ENCODE peak calls at places on chromosomes 11 and 22, in ten cellular contexts. One of them, this sample, is unnamed.

GRCh38 chr11:121613724-121614123 is 161.0 kb upstream of the SORL1-AS1 start:
- DNase-seq in skeletal muscle cell: peak
- DNase-seq in stimulated activated naive B cell treated with anti-CD40 and anti-IgM and Interleukin-4, amounts not matched to agents 10 μg/mL and 1 μg/mL and 100 μg/mL, for 72 hours: no peak
- DNase-seq in activated CD4-positive, alpha-beta T cell treated with anti-CD3 and anti-CD28 coated beads, Interleukin-2, amount 50 U/mL, for 1 hour: no peak
- DNase-seq in Ammon's horn: peak
- DNase-seq in HFF-Myc: no peak
- DNase-seq in stimulated activated CD4-positive, alpha-beta T cell treated with anti-CD3 and anti-CD28 coated beads, Interleukin-15, amount 100 ng/mL, for 48 hours: no peak
- DNase-seq in heart right ventricle: no peak
- DNase-seq in endothelial cell: no peak
- DNase-seq in AG09309: no peak
- DNase-seq in this sample: no peak

GRCh38 chr11:134361241-134361640 is 29.5 kb downstream of the GLB1L2 start:
- DNase-seq in heart right ventricle: no peak
- DNase-seq in skeletal muscle cell: no peak
- DNase-seq in endothelial cell: peak
- DNase-seq in stimulated activated CD4-positive, alpha-beta T cell treated with anti-CD3 and anti-CD28 coated beads, Interleukin-15, amount 100 ng/mL, for 48 hours: no peak
- DNase-seq in AG09309: no peak
- DNase-seq in stimulated activated naive B cell treated with anti-CD40 and anti-IgM and Interleukin-4, amounts not matched to agents 10 μg/mL and 1 μg/mL and 100 μg/mL, for 72 hours: no peak
- DNase-seq in Ammon's horn: no peak
- DNase-seq in HFF-Myc: no peak
- DNase-seq in activated CD4-positive, alpha-beta T cell treated with anti-CD3 and anti-CD28 coated beads, Interleukin-2, amount 50 U/mL, for 1 hour: no peak
- DNase-seq in this sample: no peak

GRCh38 chr11:73308963-73309960 is 1.2 kb downstream of the ARHGEF17 start:
- DNase-seq in stimulated activated naive B cell treated with anti-CD40 and anti-IgM and Interleukin-4, amounts not matched to agents 10 μg/mL and 1 μg/mL and 100 μg/mL, for 72 hours: no peak
- DNase-seq in skeletal muscle cell: peak
- DNase-seq in HFF-Myc: peak
- DNase-seq in stimulated activated CD4-positive, alpha-beta T cell treated with anti-CD3 and anti-CD28 coated beads, Interleukin-15, amount 100 ng/mL, for 48 hours: no peak
- DNase-seq in endothelial cell: peak
- DNase-seq in AG09309: peak
- DNase-seq in activated CD4-positive, alpha-beta T cell treated with anti-CD3 and anti-CD28 coated beads, Interleukin-2, amount 50 U/mL, for 1 hour: no peak
- DNase-seq in Ammon's horn: no peak
- DNase-seq in heart right ventricle: peak
- DNase-seq in this sample: peak

GRCh38 chr22:37526376-37526775 is 7.2 kb upstream of the CARD10 start:
- DNase-seq in AG09309: no peak
- DNase-seq in stimulated activated CD4-positive, alpha-beta T cell treated with anti-CD3 and anti-CD28 coated beads, Interleukin-15, amount 100 ng/mL, for 48 hours: no peak
- DNase-seq in endothelial cell: no peak
- DNase-seq in stimulated activated naive B cell treated with anti-CD40 and anti-IgM and Interleukin-4, amounts not matched to agents 10 μg/mL and 1 μg/mL and 100 μg/mL, for 72 hours: no peak
- DNase-seq in HFF-Myc: no peak
- DNase-seq in heart right ventricle: no peak
- DNase-seq in Ammon's horn: no peak
- DNase-seq in activated CD4-positive, alpha-beta T cell treated with anti-CD3 and anti-CD28 coated beads, Interleukin-2, amount 50 U/mL, for 1 hour: no peak
- DNase-seq in skeletal muscle cell: peak
- DNase-seq in this sample: no peak

GRCh38 chr11:121466063-121466794 is 13.5 kb upstream of the SORL1-AS1 start:
- DNase-seq in endothelial cell: peak
- DNase-seq in HFF-Myc: peak
- DNase-seq in activated CD4-positive, alpha-beta T cell treated with anti-CD3 and anti-CD28 coated beads, Interleukin-2, amount 50 U/mL, for 1 hour: peak
- DNase-seq in stimulated activated naive B cell treated with anti-CD40 and anti-IgM and Interleukin-4, amounts not matched to agents 10 μg/mL and 1 μg/mL and 100 μg/mL, for 72 hours: no peak
- DNase-seq in Ammon's horn: peak
- DNase-seq in heart right ventricle: peak
- DNase-seq in skeletal muscle cell: peak
- DNase-seq in AG09309: peak
- DNase-seq in stimulated activated CD4-positive, alpha-beta T cell treated with anti-CD3 and anti-CD28 coated beads, Interleukin-15, amount 100 ng/mL, for 48 hours: no peak
- DNase-seq in this sample: peak

GRCh38 chr11:60703374-60703773 is 4.0 kb downstream of the MS4A8 start:
- DNase-seq in activated CD4-positive, alpha-beta T cell treated with anti-CD3 and anti-CD28 coated beads, Interleukin-2, amount 50 U/mL, for 1 hour: no peak
- DNase-seq in HFF-Myc: no peak
- DNase-seq in Ammon's horn: no peak
- DNase-seq in stimulated activated CD4-positive, alpha-beta T cell treated with anti-CD3 and anti-CD28 coated beads, Interleukin-15, amount 100 ng/mL, for 48 hours: no peak
- DNase-seq in AG09309: no peak
- DNase-seq in stimulated activated naive B cell treated with anti-CD40 and anti-IgM and Interleukin-4, amounts not matched to agents 10 μg/mL and 1 μg/mL and 100 μg/mL, for 72 hours: no peak
- DNase-seq in heart right ventricle: no peak
- DNase-seq in endothelial cell: no peak
- DNase-seq in skeletal muscle cell: no peak
- DNase-seq in this sample: no peak

GRCh38 chr22:22397292-22397870 is 111.2 kb downstream of the ZNF280B start:
- DNase-seq in skeletal muscle cell: no peak
- DNase-seq in stimulated activated CD4-positive, alpha-beta T cell treated with anti-CD3 and anti-CD28 coated beads, Interleukin-15, amount 100 ng/mL, for 48 hours: no peak
- DNase-seq in stimulated activated naive B cell treated with anti-CD40 and anti-IgM and Interleukin-4, amounts not matched to agents 10 μg/mL and 1 μg/mL and 100 μg/mL, for 72 hours: no peak
- DNase-seq in heart right ventricle: peak
- DNase-seq in Ammon's horn: peak
- DNase-seq in endothelial cell: peak
- DNase-seq in HFF-Myc: no peak
- DNase-seq in AG09309: no peak
- DNase-seq in activated CD4-positive, alpha-beta T cell treated with anti-CD3 and anti-CD28 coated beads, Interleukin-2, amount 50 U/mL, for 1 hour: no peak
- DNase-seq in this sample: peak

GRCh38 chr11:62770778-62771143 is 435 bp upstream of the TAF6L start:
- DNase-seq in heart right ventricle: no peak
- DNase-seq in skeletal muscle cell: no peak
- DNase-seq in stimulated activated naive B cell treated with anti-CD40 and anti-IgM and Interleukin-4, amounts not matched to agents 10 μg/mL and 1 μg/mL and 100 μg/mL, for 72 hours: no peak
- DNase-seq in stimulated activated CD4-positive, alpha-beta T cell treated with anti-CD3 and anti-CD28 coated beads, Interleukin-15, amount 100 ng/mL, for 48 hours: no peak
- DNase-seq in activated CD4-positive, alpha-beta T cell treated with anti-CD3 and anti-CD28 coated beads, Interleukin-2, amount 50 U/mL, for 1 hour: no peak
- DNase-seq in endothelial cell: peak
- DNase-seq in HFF-Myc: no peak
- DNase-seq in AG09309: no peak
- DNase-seq in Ammon's horn: peak
- DNase-seq in this sample: no peak

GRCh38 chr22:43446881-43447280 is 35.1 kb downstream of the MPPED1 start:
- DNase-seq in endothelial cell: no peak
- DNase-seq in activated CD4-positive, alpha-beta T cell treated with anti-CD3 and anti-CD28 coated beads, Interleukin-2, amount 50 U/mL, for 1 hour: no peak
- DNase-seq in HFF-Myc: no peak
- DNase-seq in skeletal muscle cell: no peak
- DNase-seq in heart right ventricle: no peak
- DNase-seq in AG09309: no peak
- DNase-seq in stimulated activated naive B cell treated with anti-CD40 and anti-IgM and Interleukin-4, amounts not matched to agents 10 μg/mL and 1 μg/mL and 100 μg/mL, for 72 hours: no peak
- DNase-seq in stimulated activated CD4-positive, alpha-beta T cell treated with anti-CD3 and anti-CD28 coated beads, Interleukin-15, amount 100 ng/mL, for 48 hours: no peak
- DNase-seq in Ammon's horn: no peak
- DNase-seq in this sample: no peak

GRCh38 chr22:31619611-31620300 is 42.3 kb downstream of the PISD start:
- DNase-seq in Ammon's horn: no peak
- DNase-seq in stimulated activated CD4-positive, alpha-beta T cell treated with anti-CD3 and anti-CD28 coated beads, Interleukin-15, amount 100 ng/mL, for 48 hours: no peak
- DNase-seq in stimulated activated naive B cell treated with anti-CD40 and anti-IgM and Interleukin-4, amounts not matched to agents 10 μg/mL and 1 μg/mL and 100 μg/mL, for 72 hours: no peak
- DNase-seq in heart right ventricle: no peak
- DNase-seq in HFF-Myc: no peak
- DNase-seq in activated CD4-positive, alpha-beta T cell treated with anti-CD3 and anti-CD28 coated beads, Interleukin-2, amount 50 U/mL, for 1 hour: no peak
- DNase-seq in AG09309: no peak
- DNase-seq in skeletal muscle cell: no peak
- DNase-seq in endothelial cell: no peak
- DNase-seq in this sample: no peak

GRCh38 chr11:96219981-96220623 is 122.9 kb downstream of the MAML2 start:
- DNase-seq in heart right ventricle: peak
- DNase-seq in endothelial cell: no peak
- DNase-seq in stimulated activated CD4-positive, alpha-beta T cell treated with anti-CD3 and anti-CD28 coated beads, Interleukin-15, amount 100 ng/mL, for 48 hours: no peak
- DNase-seq in activated CD4-positive, alpha-beta T cell treated with anti-CD3 and anti-CD28 coated beads, Interleukin-2, amount 50 U/mL, for 1 hour: no peak
- DNase-seq in HFF-Myc: no peak
- DNase-seq in Ammon's horn: no peak
- DNase-seq in AG09309: no peak
- DNase-seq in skeletal muscle cell: no peak
- DNase-seq in stimulated activated naive B cell treated with anti-CD40 and anti-IgM and Interleukin-4, amounts not matched to agents 10 μg/mL and 1 μg/mL and 100 μg/mL, for 72 hours: no peak
- DNase-seq in this sample: peak

GRCh38 chr22:34592341-34592740 is 473.6 kb upstream of the ISX start:
- DNase-seq in stimulated activated naive B cell treated with anti-CD40 and anti-IgM and Interleukin-4, amounts not matched to agents 10 μg/mL and 1 μg/mL and 100 μg/mL, for 72 hours: no peak
- DNase-seq in AG09309: no peak
- DNase-seq in endothelial cell: no peak
- DNase-seq in heart right ventricle: no peak
- DNase-seq in skeletal muscle cell: no peak
- DNase-seq in HFF-Myc: no peak
- DNase-seq in stimulated activated CD4-positive, alpha-beta T cell treated with anti-CD3 and anti-CD28 coated beads, Interleukin-15, amount 100 ng/mL, for 48 hours: no peak
- DNase-seq in activated CD4-positive, alpha-beta T cell treated with anti-CD3 and anti-CD28 coated beads, Interleukin-2, amount 50 U/mL, for 1 hour: no peak
- DNase-seq in Ammon's horn: peak
- DNase-seq in this sample: no peak

GRCh38 chr11:105738972-105739574 is 129.2 kb downstream of the GRIA4 start:
- DNase-seq in HFF-Myc: no peak
- DNase-seq in AG09309: no peak
- DNase-seq in stimulated activated naive B cell treated with anti-CD40 and anti-IgM and Interleukin-4, amounts not matched to agents 10 μg/mL and 1 μg/mL and 100 μg/mL, for 72 hours: no peak
- DNase-seq in skeletal muscle cell: no peak
- DNase-seq in endothelial cell: no peak
- DNase-seq in stimulated activated CD4-positive, alpha-beta T cell treated with anti-CD3 and anti-CD28 coated beads, Interleukin-15, amount 100 ng/mL, for 48 hours: no peak
- DNase-seq in Ammon's horn: peak
- DNase-seq in activated CD4-positive, alpha-beta T cell treated with anti-CD3 and anti-CD28 coated beads, Interleukin-2, amount 50 U/mL, for 1 hour: no peak
- DNase-seq in heart right ventricle: no peak
- DNase-seq in this sample: no peak

GRCh38 chr11:105399505-105399904 is 210.4 kb upstream of the GRIA4 start:
- DNase-seq in activated CD4-positive, alpha-beta T cell treated with anti-CD3 and anti-CD28 coated beads, Interleukin-2, amount 50 U/mL, for 1 hour: no peak
- DNase-seq in skeletal muscle cell: no peak
- DNase-seq in stimulated activated naive B cell treated with anti-CD40 and anti-IgM and Interleukin-4, amounts not matched to agents 10 μg/mL and 1 μg/mL and 100 μg/mL, for 72 hours: no peak
- DNase-seq in endothelial cell: no peak
- DNase-seq in stimulated activated CD4-positive, alpha-beta T cell treated with anti-CD3 and anti-CD28 coated beads, Interleukin-15, amount 100 ng/mL, for 48 hours: no peak
- DNase-seq in heart right ventricle: no peak
- DNase-seq in Ammon's horn: no peak
- DNase-seq in AG09309: no peak
- DNase-seq in HFF-Myc: no peak
- DNase-seq in this sample: no peak

GRCh38 chr11:13668957-13669521 is 571 bp downstream of the FAR1 start:
- DNase-seq in AG09309: no peak
- DNase-seq in heart right ventricle: peak
- DNase-seq in HFF-Myc: no peak
- DNase-seq in Ammon's horn: peak
- DNase-seq in stimulated activated naive B cell treated with anti-CD40 and anti-IgM and Interleukin-4, amounts not matched to agents 10 μg/mL and 1 μg/mL and 100 μg/mL, for 72 hours: peak
- DNase-seq in stimulated activated CD4-positive, alpha-beta T cell treated with anti-CD3 and anti-CD28 coated beads, Interleukin-15, amount 100 ng/mL, for 48 hours: peak
- DNase-seq in endothelial cell: peak
- DNase-seq in skeletal muscle cell: no peak
- DNase-seq in activated CD4-positive, alpha-beta T cell treated with anti-CD3 and anti-CD28 coated beads, Interleukin-2, amount 50 U/mL, for 1 hour: peak
- DNase-seq in this sample: peak

GRCh38 chr22:43891360-43892182 is at the start of gene PNPLA5:
- DNase-seq in AG09309: no peak
- DNase-seq in skeletal muscle cell: no peak
- DNase-seq in heart right ventricle: no peak
- DNase-seq in Ammon's horn: no peak
- DNase-seq in HFF-Myc: no peak
- DNase-seq in stimulated activated naive B cell treated with anti-CD40 and anti-IgM and Interleukin-4, amounts not matched to agents 10 μg/mL and 1 μg/mL and 100 μg/mL, for 72 hours: no peak
- DNase-seq in endothelial cell: no peak
- DNase-seq in activated CD4-positive, alpha-beta T cell treated with anti-CD3 and anti-CD28 coated beads, Interleukin-2, amount 50 U/mL, for 1 hour: no peak
- DNase-seq in stimulated activated CD4-positive, alpha-beta T cell treated with anti-CD3 and anti-CD28 coated beads, Interleukin-15, amount 100 ng/mL, for 48 hours: no peak
- DNase-seq in this sample: no peak

GRCh38 chr11:77069336-77069968 is 2.7 kb downstream of the CAPN5 start:
- DNase-seq in activated CD4-positive, alpha-beta T cell treated with anti-CD3 and anti-CD28 coated beads, Interleukin-2, amount 50 U/mL, for 1 hour: no peak
- DNase-seq in stimulated activated CD4-positive, alpha-beta T cell treated with anti-CD3 and anti-CD28 coated beads, Interleukin-15, amount 100 ng/mL, for 48 hours: no peak
- DNase-seq in skeletal muscle cell: no peak
- DNase-seq in Ammon's horn: no peak
- DNase-seq in stimulated activated naive B cell treated with anti-CD40 and anti-IgM and Interleukin-4, amounts not matched to agents 10 μg/mL and 1 μg/mL and 100 μg/mL, for 72 hours: no peak
- DNase-seq in HFF-Myc: no peak
- DNase-seq in heart right ventricle: no peak
- DNase-seq in AG09309: no peak
- DNase-seq in endothelial cell: no peak
- DNase-seq in this sample: no peak

GRCh38 chr11:86138958-86139357 is 70.1 kb upstream of the PICALM start:
- DNase-seq in HFF-Myc: no peak
- DNase-seq in AG09309: no peak
- DNase-seq in stimulated activated naive B cell treated with anti-CD40 and anti-IgM and Interleukin-4, amounts not matched to agents 10 μg/mL and 1 μg/mL and 100 μg/mL, for 72 hours: no peak
- DNase-seq in endothelial cell: no peak
- DNase-seq in heart right ventricle: no peak
- DNase-seq in activated CD4-positive, alpha-beta T cell treated with anti-CD3 and anti-CD28 coated beads, Interleukin-2, amount 50 U/mL, for 1 hour: no peak
- DNase-seq in stimulated activated CD4-positive, alpha-beta T cell treated with anti-CD3 and anti-CD28 coated beads, Interleukin-15, amount 100 ng/mL, for 48 hours: no peak
- DNase-seq in skeletal muscle cell: no peak
- DNase-seq in Ammon's horn: peak
- DNase-seq in this sample: no peak

GRCh38 chr22:48439560-48440135 is 1388.0 kb downstream of the BRD1 start:
- DNase-seq in activated CD4-positive, alpha-beta T cell treated with anti-CD3 and anti-CD28 coated beads, Interleukin-2, amount 50 U/mL, for 1 hour: no peak
- DNase-seq in heart right ventricle: no peak
- DNase-seq in HFF-Myc: no peak
- DNase-seq in Ammon's horn: no peak
- DNase-seq in skeletal muscle cell: no peak
- DNase-seq in endothelial cell: no peak
- DNase-seq in AG09309: no peak
- DNase-seq in stimulated activated CD4-positive, alpha-beta T cell treated with anti-CD3 and anti-CD28 coated beads, Interleukin-15, amount 100 ng/mL, for 48 hours: no peak
- DNase-seq in stimulated activated naive B cell treated with anti-CD40 and anti-IgM and Interleukin-4, amounts not matched to agents 10 μg/mL and 1 μg/mL and 100 μg/mL, for 72 hours: no peak
- DNase-seq in this sample: no peak

GRCh38 chr11:60764879-60765278 is 8.2 kb downstream of the MS4A15 start:
- DNase-seq in skeletal muscle cell: no peak
- DNase-seq in AG09309: no peak
- DNase-seq in activated CD4-positive, alpha-beta T cell treated with anti-CD3 and anti-CD28 coated beads, Interleukin-2, amount 50 U/mL, for 1 hour: no peak
- DNase-seq in stimulated activated CD4-positive, alpha-beta T cell treated with anti-CD3 and anti-CD28 coated beads, Interleukin-15, amount 100 ng/mL, for 48 hours: no peak
- DNase-seq in heart right ventricle: no peak
- DNase-seq in HFF-Myc: no peak
- DNase-seq in endothelial cell: no peak
- DNase-seq in stimulated activated naive B cell treated with anti-CD40 and anti-IgM and Interleukin-4, amounts not matched to agents 10 μg/mL and 1 μg/mL and 100 μg/mL, for 72 hours: no peak
- DNase-seq in Ammon's horn: no peak
- DNase-seq in this sample: no peak

GRCh38 chr11:33685061-33685460 is 15.6 kb downstream of the C11orf91 start:
- DNase-seq in stimulated activated naive B cell treated with anti-CD40 and anti-IgM and Interleukin-4, amounts not matched to agents 10 μg/mL and 1 μg/mL and 100 μg/mL, for 72 hours: no peak
- DNase-seq in HFF-Myc: no peak
- DNase-seq in AG09309: no peak
- DNase-seq in stimulated activated CD4-positive, alpha-beta T cell treated with anti-CD3 and anti-CD28 coated beads, Interleukin-15, amount 100 ng/mL, for 48 hours: no peak
- DNase-seq in skeletal muscle cell: no peak
- DNase-seq in endothelial cell: no peak
- DNase-seq in Ammon's horn: no peak
- DNase-seq in activated CD4-positive, alpha-beta T cell treated with anti-CD3 and anti-CD28 coated beads, Interleukin-2, amount 50 U/mL, for 1 hour: no peak
- DNase-seq in heart right ventricle: no peak
- DNase-seq in this sample: no peak

GRCh38 chr11:123742334-123742733 is 874 bp upstream of the ZNF202 start:
- DNase-seq in stimulated activated CD4-positive, alpha-beta T cell treated with anti-CD3 and anti-CD28 coated beads, Interleukin-15, amount 100 ng/mL, for 48 hours: no peak
- DNase-seq in Ammon's horn: peak
- DNase-seq in HFF-Myc: no peak
- DNase-seq in endothelial cell: peak
- DNase-seq in skeletal muscle cell: no peak
- DNase-seq in stimulated activated naive B cell treated with anti-CD40 and anti-IgM and Interleukin-4, amounts not matched to agents 10 μg/mL and 1 μg/mL and 100 μg/mL, for 72 hours: no peak
- DNase-seq in activated CD4-positive, alpha-beta T cell treated with anti-CD3 and anti-CD28 coated beads, Interleukin-2, amount 50 U/mL, for 1 hour: no peak
- DNase-seq in heart right ventricle: no peak
- DNase-seq in AG09309: no peak
- DNase-seq in this sample: no peak

GRCh38 chr11:127492025-127492424 is 491.5 kb upstream of the KIRREL3 start:
- DNase-seq in Ammon's horn: no peak
- DNase-seq in stimulated activated CD4-positive, alpha-beta T cell treated with anti-CD3 and anti-CD28 coated beads, Interleukin-15, amount 100 ng/mL, for 48 hours: no peak
- DNase-seq in heart right ventricle: no peak
- DNase-seq in stimulated activated naive B cell treated with anti-CD40 and anti-IgM and Interleukin-4, amounts not matched to agents 10 μg/mL and 1 μg/mL and 100 μg/mL, for 72 hours: no peak
- DNase-seq in endothelial cell: no peak
- DNase-seq in skeletal muscle cell: no peak
- DNase-seq in activated CD4-positive, alpha-beta T cell treated with anti-CD3 and anti-CD28 coated beads, Interleukin-2, amount 50 U/mL, for 1 hour: no peak
- DNase-seq in AG09309: no peak
- DNase-seq in HFF-Myc: no peak
- DNase-seq in this sample: no peak

GRCh38 chr22:39087881-39088687 is 9.0 kb upstream of the APOBEC3H start:
- DNase-seq in stimulated activated CD4-positive, alpha-beta T cell treated with anti-CD3 and anti-CD28 coated beads, Interleukin-15, amount 100 ng/mL, for 48 hours: no peak
- DNase-seq in stimulated activated naive B cell treated with anti-CD40 and anti-IgM and Interleukin-4, amounts not matched to agents 10 μg/mL and 1 μg/mL and 100 μg/mL, for 72 hours: no peak
- DNase-seq in heart right ventricle: peak
- DNase-seq in skeletal muscle cell: no peak
- DNase-seq in Ammon's horn: no peak
- DNase-seq in AG09309: no peak
- DNase-seq in endothelial cell: peak
- DNase-seq in activated CD4-positive, alpha-beta T cell treated with anti-CD3 and anti-CD28 coated beads, Interleukin-2, amount 50 U/mL, for 1 hour: no peak
- DNase-seq in HFF-Myc: no peak
- DNase-seq in this sample: peak

GRCh38 chr22:34812631-34813030 is 253.3 kb upstream of the ISX start:
- DNase-seq in heart right ventricle: no peak
- DNase-seq in stimulated activated CD4-positive, alpha-beta T cell treated with anti-CD3 and anti-CD28 coated beads, Interleukin-15, amount 100 ng/mL, for 48 hours: no peak
- DNase-seq in HFF-Myc: no peak
- DNase-seq in Ammon's horn: no peak
- DNase-seq in activated CD4-positive, alpha-beta T cell treated with anti-CD3 and anti-CD28 coated beads, Interleukin-2, amount 50 U/mL, for 1 hour: no peak
- DNase-seq in endothelial cell: no peak
- DNase-seq in skeletal muscle cell: no peak
- DNase-seq in AG09309: no peak
- DNase-seq in stimulated activated naive B cell treated with anti-CD40 and anti-IgM and Interleukin-4, amounts not matched to agents 10 μg/mL and 1 μg/mL and 100 μg/mL, for 72 hours: no peak
- DNase-seq in this sample: no peak

GRCh38 chr11:48237727-48238126 is 7.2 kb upstream of the OR4X2 start:
- DNase-seq in Ammon's horn: no peak
- DNase-seq in skeletal muscle cell: no peak
- DNase-seq in HFF-Myc: no peak
- DNase-seq in heart right ventricle: no peak
- DNase-seq in stimulated activated naive B cell treated with anti-CD40 and anti-IgM and Interleukin-4, amounts not matched to agents 10 μg/mL and 1 μg/mL and 100 μg/mL, for 72 hours: no peak
- DNase-seq in stimulated activated CD4-positive, alpha-beta T cell treated with anti-CD3 and anti-CD28 coated beads, Interleukin-15, amount 100 ng/mL, for 48 hours: no peak
- DNase-seq in activated CD4-positive, alpha-beta T cell treated with anti-CD3 and anti-CD28 coated beads, Interleukin-2, amount 50 U/mL, for 1 hour: no peak
- DNase-seq in endothelial cell: no peak
- DNase-seq in AG09309: no peak
- DNase-seq in this sample: no peak

GRCh38 chr22:19863571-19863970 is 8.9 kb upstream of the GNB1L start:
- DNase-seq in stimulated activated CD4-positive, alpha-beta T cell treated with anti-CD3 and anti-CD28 coated beads, Interleukin-15, amount 100 ng/mL, for 48 hours: no peak
- DNase-seq in Ammon's horn: no peak
- DNase-seq in activated CD4-positive, alpha-beta T cell treated with anti-CD3 and anti-CD28 coated beads, Interleukin-2, amount 50 U/mL, for 1 hour: no peak
- DNase-seq in endothelial cell: no peak
- DNase-seq in stimulated activated naive B cell treated with anti-CD40 and anti-IgM and Interleukin-4, amounts not matched to agents 10 μg/mL and 1 μg/mL and 100 μg/mL, for 72 hours: no peak
- DNase-seq in HFF-Myc: no peak
- DNase-seq in AG09309: no peak
- DNase-seq in skeletal muscle cell: no peak
- DNase-seq in heart right ventricle: no peak
- DNase-seq in this sample: no peak

GRCh38 chr11:15107730-15108515 is 6.8 kb upstream of the INSC start:
- DNase-seq in heart right ventricle: no peak
- DNase-seq in stimulated activated CD4-positive, alpha-beta T cell treated with anti-CD3 and anti-CD28 coated beads, Interleukin-15, amount 100 ng/mL, for 48 hours: no peak
- DNase-seq in endothelial cell: no peak
- DNase-seq in skeletal muscle cell: no peak
- DNase-seq in activated CD4-positive, alpha-beta T cell treated with anti-CD3 and anti-CD28 coated beads, Interleukin-2, amount 50 U/mL, for 1 hour: no peak
- DNase-seq in stimulated activated naive B cell treated with anti-CD40 and anti-IgM and Interleukin-4, amounts not matched to agents 10 μg/mL and 1 μg/mL and 100 μg/mL, for 72 hours: no peak
- DNase-seq in Ammon's horn: no peak
- DNase-seq in HFF-Myc: no peak
- DNase-seq in AG09309: no peak
- DNase-seq in this sample: no peak

This sample was measured in left cardiac atrium.